ENCODE peak calls at places on chromosomes 13 and 19, in five cellular contexts. D, H, Y, X and Q are unnamed samples. For H3K4me1, the result is how much of the 10 kb centered on the place peaks cover.

GRCh38 chr19:28416245-28416644 is 796.7 kb downstream of the UQCRFS1 start:
- DNase-seq in D (no peak), H (no peak), Y (no peak), X (no peak), Q (no peak)

GRCh38 chr19:44752123-44752815 is 3.8 kb downstream of the BCL3 start:
- DNase-seq in D (no peak), H (no peak), Y (no peak), X (no peak), Q (no peak)

GRCh38 chr13:80751854-80752253 is 410.9 kb upstream of the SPRY2 start:
- DNase-seq in D (no peak), H (peak), Y (no peak), X (no peak), Q (no peak)

GRCh38 chr13:113997845-113998751 is 24.2 kb upstream of the C13orf46 start:
- DNase-seq in D (no peak), H (no peak), Y (peak), X (no peak), Q (peak)

GRCh38 chr13:65638572-65639168 is 1591.5 kb downstream of the PCDH9 start:
- DNase-seq in D (peak), H (peak), Y (peak), X (peak), Q (no peak)

GRCh38 chr13:50911051-50911690 is 1.6 kb downstream of the RNASEH2B start:
- DNase-seq in D (no peak), H (no peak), Y (no peak), X (no peak), Q (no peak)

GRCh38 chr13:67619346-67619745 is 389.2 kb upstream of the PCDH9 start:
- DNase-seq in D (no peak), H (no peak), Y (no peak), X (peak), Q (no peak)

GRCh38 chr19:12133069-12133468 is 7.1 kb downstream of the ZNF20 start:
- DNase-seq in D (no peak), H (peak), Y (no peak), X (no peak), Q (no peak)

GRCh38 chr19:10517361-10517759 is at the start of gene S1PR5:
- DNase-seq in D (peak), H (peak), Y (no peak), X (no peak), Q (peak)

GRCh38 chr19:10516064-10516385 is 1.2 kb downstream of the S1PR5 start:
- DNase-seq in D (no peak), H (no peak), Y (no peak), X (no peak), Q (no peak)

GRCh38 chr19:10513223-10513622 is 4.0 kb downstream of the S1PR5 start:
- DNase-seq in D (no peak), H (no peak), Y (no peak), X (no peak), Q (no peak)

GRCh38 chr19:10516671-10517286 is 468 bp downstream of the S1PR5 start:
- DNase-seq in D (no peak), H (no peak), Y (no peak), X (no peak), Q (no peak)

GRCh38 chr19:10514211-10515145 is 2.8 kb downstream of the S1PR5 start:
- DNase-seq in D (peak), H (no peak), Y (no peak), X (no peak), Q (no peak)
- H3K4me1 ChIP-seq in D (under half), H (under half), Y (under half), X (under half), Q (under half)

GRCh38 chr19:49150106-49150943 is 4.9 kb downstream of the HRC start:
- DNase-seq in D (peak), H (peak), Y (peak), X (peak), Q (peak)

GRCh38 chr19:49149652-49150105 is 5.5 kb downstream of the HRC start:
- DNase-seq in D (peak), H (peak), Y (peak), X (peak), Q (peak)

GRCh38 chr19:49151339-49152217 is 3.6 kb downstream of the HRC start:
- DNase-seq in D (peak), H (peak), Y (peak), X (no peak), Q (peak)

GRCh38 chr19:49152218-49152550 is 3.0 kb downstream of the HRC start:
- DNase-seq in D (no peak), H (no peak), Y (no peak), X (no peak), Q (no peak)

DNA sequence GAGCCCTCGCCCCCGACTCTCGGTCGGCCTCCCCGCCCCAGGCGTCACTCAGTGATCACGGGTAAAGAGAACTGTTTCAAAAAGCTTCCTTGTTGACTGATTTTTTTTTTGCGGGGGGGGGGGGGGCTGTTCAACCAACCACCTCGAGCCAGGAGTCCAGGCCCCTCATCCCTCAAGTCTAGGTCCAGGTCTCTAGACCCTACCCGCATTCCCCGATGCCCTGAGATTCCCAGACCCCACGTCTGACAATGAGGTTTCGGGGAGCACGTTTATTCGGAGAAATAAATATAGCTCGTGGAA is 4.3 kb downstream of the HRC start:
- DNase-seq in D (no peak), H (no peak), Y (no peak), X (no peak), Q (no peak)
- H3K4me3 ChIP-seq in D (peak), H (peak), Y (peak), X (peak), Q (peak)

DNA sequence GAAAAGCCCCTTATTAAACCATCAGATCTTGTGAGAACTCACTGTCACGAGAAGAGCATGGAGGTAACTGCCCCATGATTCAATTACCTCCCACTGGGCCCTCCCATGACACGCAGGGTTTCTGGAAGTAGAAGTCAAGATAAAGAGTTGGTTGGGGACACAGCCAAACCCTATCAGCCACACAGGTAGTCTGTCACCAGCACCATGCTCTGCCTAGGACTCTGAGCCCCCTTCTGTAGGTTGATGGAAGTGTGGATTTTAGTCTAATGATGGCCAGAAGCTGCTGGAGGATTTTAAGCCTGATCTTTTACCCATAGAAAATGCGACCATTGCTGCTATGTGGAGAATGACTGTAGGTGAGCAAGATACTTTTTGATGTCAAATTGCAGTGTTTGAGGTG is 60.8 kb downstream of the ARHGEF7 start:
- DNase-seq in D (no peak), H (peak), Y (no peak), X (no peak), Q (no peak)
- H3K4me1 ChIP-seq in D (under half), H (under half), Y (under half), X (under half), Q (under half)

GRCh38 chr13:49606747-49607648 is 21.3 kb upstream of the ARL11 start:
- DNase-seq in D (peak), H (peak), Y (peak), X (peak), Q (peak)
- H3K4me3 ChIP-seq in D (no peak), H (no peak), Y (peak), X (no peak), Q (peak)